ENCODE peak calls at places on chromosomes 13 and 19, in nine cellular contexts. X is thoracic aorta, Z is upper lobe of right lung, F is foreskin fibroblast, A is Calu3, D is astrocyte of the spinal cord, C is fibroblast of the aortic adventitia, T is BJ, I is dorsolateral prefrontal cortex. Q is an unnamed sample.

GRCh38 chr19:663682-664117 is 686 bp upstream of the RNF126 start:
- DNase-seq in X (no peak), Z (no peak), F (no peak), A (no peak), D (no peak), C (no peak), T (no peak), I (no peak), Q (no peak)

GRCh38 chr13:44013666-44014291 is 134.1 kb downstream of the LACC1 start:
- DNase-seq in X (no peak), Z (no peak), F (peak), A (no peak), D (peak), C (peak), T (peak), I (no peak), Q (no peak)

GRCh38 chr19:5805465-5806132 is 732 bp downstream of the NRTN start:
- DNase-seq in X (no peak), Z (peak), F (no peak), A (peak), D (peak), C (peak), T (no peak), I (no peak), Q (peak)

GRCh38 chr19:57241181-57241580 is 749 bp downstream of the ZNF805 start:
- DNase-seq in X (no peak), Z (no peak), F (peak), A (no peak), D (peak), C (peak), T (no peak), I (no peak), Q (no peak)

GRCh38 chr19:46812898-46813569 is 24.6 kb upstream of the SLC1A5 start:
- DNase-seq in X (no peak), Z (peak), F (no peak), A (no peak), D (no peak), C (no peak), T (no peak), I (no peak), Q (no peak)

GRCh38 chr13:25249001-25249543 is 38.2 kb downstream of the MTMR6 start:
- DNase-seq in X (no peak), Z (no peak), F (peak), A (no peak), D (peak), C (peak), T (peak), I (no peak), Q (no peak)

GRCh38 chr19:10299545-10300458 is 9.8 kb downstream of the ZGLP1 start:
- DNase-seq in X (no peak), Z (no peak), F (no peak), A (no peak), D (no peak), C (no peak), T (no peak), I (peak), Q (no peak)

GRCh38 chr13:43805071-43805468 is 18.3 kb upstream of the ENOX1 start:
- DNase-seq in X (no peak), Z (no peak), F (peak), A (peak), D (peak), C (peak), T (no peak), I (no peak), Q (no peak)

GRCh38 chr19:29247051-29247450 is 34.1 kb upstream of the UQCRFS1 start:
- DNase-seq in X (no peak), Z (no peak), F (no peak), A (no peak), D (no peak), C (no peak), T (no peak), I (no peak), Q (no peak)

GRCh38 chr19:58519087-58519354 is 589 bp downstream of the ZBTB45 start:
- DNase-seq in X (no peak), Z (peak), F (peak), A (peak), D (peak), C (peak), T (peak), I (no peak), Q (peak)

GRCh38 chr19:15564534-15565168 is 50.4 kb upstream of the CYP4F8 start:
- DNase-seq in X (no peak), Z (peak), F (no peak), A (no peak), D (no peak), C (no peak), T (no peak), I (no peak), Q (no peak)

GRCh38 chr13:24746618-24747247 is 17.2 kb upstream of the RNF17 start:
- DNase-seq in X (no peak), Z (no peak), F (no peak), A (peak), D (peak), C (peak), T (no peak), I (no peak), Q (no peak)

GRCh38 chr13:47291116-47291656 is 394.3 kb upstream of the HTR2A start:
- DNase-seq in X (no peak), Z (no peak), F (no peak), A (no peak), D (no peak), C (no peak), T (no peak), I (no peak), Q (no peak)

GRCh38 chr19:3213159-3213558 is 11.3 kb upstream of the CELF5 start:
- DNase-seq in X (no peak), Z (no peak), F (no peak), A (no peak), D (no peak), C (no peak), T (no peak), I (no peak), Q (no peak)

GRCh38 chr13:78372581-78372980 is 230.8 kb downstream of the POU4F1 start:
- DNase-seq in X (no peak), Z (no peak), F (no peak), A (no peak), D (peak), C (no peak), T (no peak), I (no peak), Q (no peak)

GRCh38 chr13:43529796-43530195 is 257.0 kb downstream of the ENOX1 start:
- DNase-seq in X (no peak), Z (no peak), F (no peak), A (no peak), D (no peak), C (no peak), T (no peak), I (no peak), Q (no peak)

GRCh38 chr13:100808848-100809247 is 134.3 kb upstream of the TMTC4 start:
- DNase-seq in X (no peak), Z (no peak), F (no peak), A (no peak), D (no peak), C (no peak), T (no peak), I (no peak), Q (no peak)

GRCh38 chr13:31982540-31982939 is 49.0 kb upstream of the FRY start:
- DNase-seq in X (peak), Z (peak), F (peak), A (peak), D (peak), C (peak), T (peak), I (no peak), Q (no peak)

GRCh38 chr13:57627663-57628062 is 3.9 kb upstream of the PCDH17 start:
- DNase-seq in X (no peak), Z (no peak), F (no peak), A (no peak), D (peak), C (peak), T (no peak), I (no peak), Q (no peak)

GRCh38 chr19:1864480-1865171 is 1.2 kb upstream of the KLF16 start:
- DNase-seq in X (no peak), Z (peak), F (peak), A (peak), D (peak), C (peak), T (no peak), I (no peak), Q (peak)

GRCh38 chr19:4744451-4745170 is 21.0 kb upstream of the DPP9 start:
- DNase-seq in X (no peak), Z (no peak), F (peak), A (no peak), D (peak), C (peak), T (peak), I (no peak), Q (no peak)

GRCh38 chr13:50612717-50613116 is 230.8 kb downstream of the DLEU7 start:
- DNase-seq in X (no peak), Z (no peak), F (no peak), A (no peak), D (no peak), C (no peak), T (no peak), I (no peak), Q (no peak)

GRCh38 chr19:28026636-28027035 is 1186.3 kb downstream of the UQCRFS1 start:
- DNase-seq in X (no peak), Z (no peak), F (no peak), A (no peak), D (no peak), C (no peak), T (no peak), I (no peak), Q (no peak)

GRCh38 chr13:30179547-30180256 is 127.6 kb downstream of the KATNAL1 start:
- DNase-seq in X (no peak), Z (no peak), F (no peak), A (no peak), D (no peak), C (no peak), T (no peak), I (no peak), Q (no peak)

GRCh38 chr19:47322048-47322447 is 9.9 kb upstream of the C5AR2 start:
- DNase-seq in X (no peak), Z (no peak), F (no peak), A (no peak), D (no peak), C (no peak), T (no peak), I (no peak), Q (no peak)

GRCh38 chr19:34639491-34640085 is 37.4 kb downstream of the SCGB2B2 start:
- DNase-seq in X (no peak), Z (no peak), F (peak), A (peak), D (peak), C (peak), T (no peak), I (no peak), Q (no peak)

GRCh38 chr13:98203641-98204326 is 26.7 kb upstream of the RNF113B start:
- DNase-seq in X (no peak), Z (no peak), F (no peak), A (no peak), D (no peak), C (peak), T (peak), I (no peak), Q (no peak)

GRCh38 chr19:13163609-13164364 is 13.6 kb downstream of the IER2 start:
- DNase-seq in X (no peak), Z (peak), F (peak), A (peak), D (peak), C (peak), T (peak), I (no peak), Q (peak)

GRCh38 chr19:27776020-27776419 is 1436.9 kb downstream of the UQCRFS1 start:
- DNase-seq in X (no peak), Z (no peak), F (peak), A (no peak), D (peak), C (peak), T (no peak), I (no peak), Q (no peak)

GRCh38 chr13:111034811-111035210 is 80.3 kb upstream of the ARHGEF7 start:
- DNase-seq in X (no peak), Z (no peak), F (peak), A (no peak), D (no peak), C (peak), T (no peak), I (no peak), Q (no peak)

GRCh38 chr13:32309812-32310706 is 5.1 kb downstream of the ZAR1L start:
- DNase-seq in X (no peak), Z (no peak), F (peak), A (peak), D (peak), C (peak), T (no peak), I (no peak), Q (no peak)

GRCh38 chr19:17215125-17215971 is at the start of gene USE1:
- DNase-seq in X (peak), Z (peak), F (peak), A (peak), D (peak), C (peak), T (peak), I (peak), Q (peak)

GRCh38 chr13:101211261-101211660 is 205.0 kb downstream of the NALCN start:
- DNase-seq in X (no peak), Z (no peak), F (peak), A (no peak), D (peak), C (peak), T (no peak), I (no peak), Q (no peak)

GRCh38 chr19:33310606-33311325 is 8.4 kb upstream of the CEBPA start:
- DNase-seq in X (no peak), Z (peak), F (no peak), A (no peak), D (no peak), C (no peak), T (no peak), I (no peak), Q (no peak)
- TF ChIP-seq CTCF in X (no peak), Z (peak), F (no peak), A (no peak), D (no peak), C (no peak), T (no peak), I (no peak), Q (no peak)

GRCh38 chr13:72221276-72221962 is 354.4 kb upstream of the DACH1 start:
- DNase-seq in X (no peak), Z (peak), F (no peak), A (peak), D (no peak), C (no peak), T (no peak), I (no peak), Q (no peak)
- TF ChIP-seq CTCF in X (no peak), Z (peak), F (peak), A (no peak), D (peak), C (peak), T (peak), I (peak), Q (no peak)

GRCh38 chr19:54335164-54335563 is 3.8 kb downstream of the LILRA4 start:
- DNase-seq in X (no peak), Z (peak), F (no peak), A (no peak), D (no peak), C (no peak), T (no peak), I (no peak), Q (no peak)
- TF ChIP-seq CTCF in X (no peak), Z (no peak), F (no peak), A (no peak), D (no peak), C (no peak), T (no peak), I (no peak), Q (no peak)

DNA sequence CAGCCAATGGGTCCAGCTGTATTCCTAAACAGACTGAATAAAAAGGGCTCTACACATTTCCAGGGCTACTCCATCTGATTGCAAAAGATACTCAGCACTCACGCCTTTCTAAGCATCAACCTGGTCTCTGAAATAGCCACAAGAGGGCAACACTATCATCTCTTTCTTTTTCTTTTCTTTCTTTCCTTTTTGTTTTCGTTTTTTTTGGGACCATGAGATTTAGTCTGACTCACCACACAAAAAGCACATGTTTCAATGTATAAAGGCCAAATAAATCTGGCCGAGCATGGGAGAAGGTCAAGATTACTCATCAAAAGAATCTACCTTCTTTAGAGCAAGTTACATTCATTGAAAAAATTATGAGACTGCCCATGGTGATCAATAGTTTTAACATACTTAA is 805.6 kb upstream of the ARGLU1 start:
- DNase-seq in X (no peak), Z (no peak), F (no peak), A (no peak), D (peak), C (peak), T (no peak), I (no peak), Q (no peak)
- TF ChIP-seq CTCF in X (peak), Z (peak), F (no peak), A (no peak), D (peak), C (peak), T (no peak), I (peak), Q (no peak)

DNA sequence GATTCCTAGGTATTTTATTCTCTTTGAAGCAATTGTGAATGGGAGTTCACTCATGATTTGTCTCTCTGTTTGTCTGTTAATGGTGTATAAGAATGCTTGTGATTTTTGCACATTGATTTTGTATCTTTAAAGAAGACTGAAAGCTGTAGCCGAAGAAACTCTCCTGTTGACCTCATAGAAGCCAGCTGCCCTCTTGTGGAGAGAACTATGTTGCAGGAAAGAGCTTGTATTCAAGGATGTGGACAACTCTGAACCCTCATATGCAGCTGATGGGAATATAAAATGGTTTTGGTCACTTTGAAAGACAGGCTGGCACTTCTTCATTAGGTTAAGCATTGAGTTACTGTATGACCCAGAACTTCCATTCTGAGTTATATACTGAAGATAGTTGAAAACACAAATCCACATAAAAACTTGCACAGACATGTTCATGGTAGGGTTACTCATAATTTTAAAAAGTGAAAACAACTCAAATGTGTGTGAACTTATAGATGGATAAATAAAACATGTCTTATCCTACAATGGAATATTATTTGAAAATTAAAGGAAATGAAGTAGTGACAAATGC is 65.8 kb upstream of the SLITRK6 start:
- DNase-seq in X (no peak), Z (no peak), F (no peak), A (peak), D (peak), C (no peak), T (no peak), I (no peak), Q (no peak)
- TF ChIP-seq CTCF in X (no peak), Z (no peak), F (no peak), A (no peak), D (peak), C (no peak), T (peak), I (no peak), Q (no peak)

Q was measured in activated B cell treated with CpG ODN at 0.5 μM for 24 hours.